ENCODE peak calls at places on chromosomes 5 and 9, in ten cellular contexts. V is cardiac fibroblast; J is BE2C; T is tibial artery; F is CD8-positive, alpha-beta T cell; E is HCT116; Q is heart left ventricle; P is prostate gland; M is lung; A is fibroblast of lung. Y is an unnamed sample.
A peak's percentile ranks its signal among the peaks of the same experiment; 100 is the strongest.

GRCh38 chr9:127449332-127449966 is 1.8 kb downstream of the RPL12 start:
- DNase-seq in A (no peak), F (no peak), J (no peak), M (no peak), V (peak; percentile 13), Q (no peak), P (no peak), T (no peak), E (no peak), Y (no peak)

GRCh38 chr5:420632-421286 is 22.2 kb upstream of the EXOC3 start:
- DNase-seq in E (no peak), Q (no peak), A (no peak), F (no peak), J (no peak), T (peak; percentile 35), P (no peak), V (no peak), M (no peak), Y (no peak)

GRCh38 chr9:99782962-99783718 is 38.5 kb upstream of the NR4A3 start:
- DNase-seq in E (no peak), Q (no peak), M (no peak), A (no peak), F (no peak), P (no peak), V (no peak), J (no peak), T (no peak), Y (peak; percentile 8)

GRCh38 chr5:61286446-61287132 is 45.5 kb upstream of the ZSWIM6 start:
- DNase-seq in Q (no peak), J (no peak), P (no peak), V (peak; percentile 73), M (no peak), A (peak; percentile 76), T (no peak), E (no peak), F (no peak), Y (no peak)

GRCh38 chr9:110016340-110016739 is 191.6 kb downstream of the C9orf152 start:
- DNase-seq in A (peak; percentile 94), J (no peak), Q (no peak), T (no peak), E (peak; percentile 63), M (no peak), V (peak; percentile 86), F (no peak), P (no peak), Y (no peak)

GRCh38 chr5:150640311-150641005 is at the start of gene SYNPO:
- DNase-seq in M (peak; percentile 82), Q (peak; percentile 77), V (peak; percentile 97), F (no peak), A (peak; percentile 97), E (no peak), J (peak; percentile 63), P (peak; percentile 45), T (peak; percentile 94), Y (no peak)

GRCh38 chr9:87831159-87831558 is 51.5 kb upstream of the SPATA31E1 start:
- DNase-seq in A (no peak), F (no peak), M (no peak), E (no peak), V (no peak), J (no peak), P (no peak), Q (no peak), T (no peak), Y (no peak)

GRCh38 chr9:75993434-75993833 is 103.0 kb downstream of the PCSK5 start:
- DNase-seq in F (no peak), M (no peak), Q (no peak), E (peak; percentile 26), A (peak; percentile 76), T (no peak), V (peak; percentile 75), J (no peak), P (no peak), Y (no peak)

GRCh38 chr9:12719431-12719830 is 26.2 kb downstream of the TYRP1 start:
- DNase-seq in M (no peak), F (no peak), T (no peak), P (no peak), E (peak; percentile 24), V (peak; percentile 67), J (no peak), Q (no peak), A (peak; percentile 58), Y (peak; percentile 8)

GRCh38 chr5:81748556-81748955 is 2.3 kb downstream of the SSBP2 start:
- DNase-seq in V (peak; percentile 12), M (no peak), P (no peak), F (no peak), Q (no peak), T (no peak), A (no peak), E (no peak), J (no peak), Y (no peak)

GRCh38 chr9:74035786-74036185 is 461.3 kb upstream of the RORB start:
- DNase-seq in V (no peak), M (no peak), T (no peak), J (no peak), Q (no peak), P (no peak), F (no peak), A (peak; percentile 27), E (no peak), Y (no peak)
- H3K4me3 ChIP-seq in V (no peak overlapping the region), M (no peak overlapping the region), T (no peak overlapping the region), J (no peak overlapping the region), Q (no peak overlapping the region), P (no peak overlapping the region), F (no peak overlapping the region), A (no peak overlapping the region), E (no peak overlapping the region), Y (no peak overlapping the region)

GRCh38 chr5:159217236-159217635 is 7.9 kb upstream of the RNF145 start:
- DNase-seq in P (no peak), F (no peak), E (no peak), A (no peak), J (no peak), M (no peak), V (no peak), T (no peak), Q (no peak), Y (no peak)

GRCh38 chr5:159220206-159220605 is 10.9 kb upstream of the RNF145 start:
- DNase-seq in V (no peak), Q (no peak), E (no peak), P (no peak), A (no peak), T (no peak), J (no peak), M (no peak), F (no peak), Y (no peak)

GRCh38 chr5:159215886-159216285 is 6.5 kb upstream of the RNF145 start:
- DNase-seq in P (no peak), Q (no peak), T (no peak), A (no peak), J (no peak), E (no peak), F (no peak), V (no peak), M (no peak), Y (no peak)

GRCh38 chr5:159216454-159216853 is 7.1 kb upstream of the RNF145 start:
- DNase-seq in A (no peak), M (no peak), J (no peak), E (no peak), V (no peak), P (no peak), T (no peak), Q (no peak), F (no peak), Y (no peak)

DNA sequence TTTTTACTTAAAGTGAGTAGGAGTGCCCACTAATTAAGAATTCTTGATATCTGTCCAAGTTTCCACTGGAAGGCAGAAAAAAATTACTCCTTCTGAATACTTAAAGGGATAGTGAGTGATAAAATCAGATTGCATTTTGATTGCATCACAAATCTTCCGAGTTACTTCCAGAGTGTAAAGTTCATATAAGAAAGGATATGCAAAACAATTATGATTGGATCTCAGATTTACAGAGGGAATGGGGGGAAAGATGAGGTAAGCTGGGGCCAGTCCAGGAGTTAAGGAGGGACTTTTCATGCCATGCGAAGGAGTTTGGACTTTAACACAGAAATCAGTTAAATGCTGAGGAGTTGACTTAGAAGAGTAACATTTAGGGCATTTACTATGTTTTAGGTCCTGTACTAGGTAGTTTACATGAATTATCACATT is 9.3 kb upstream of the RNF145 start:
- DNase-seq in A (peak; percentile 29), E (no peak), M (no peak), F (no peak), J (no peak), P (no peak), Q (no peak), V (peak; percentile 36), T (no peak), Y (no peak)
- H3K4me3 ChIP-seq in A (no peak overlapping the region), E (no peak overlapping the region), M (no peak overlapping the region), F (no peak overlapping the region), J (no peak overlapping the region), P (no peak overlapping the region), Q (no peak overlapping the region), V (no peak overlapping the region), T (no peak overlapping the region), Y (no peak overlapping the region)

GRCh38 chr9:120868676-120869359 is 8.2 kb downstream of the PHF19 start:
- DNase-seq in V (peak; percentile 96), E (peak; percentile 94), M (peak; percentile 99), P (peak; percentile 96), T (peak; percentile 99), A (peak; percentile 93), Q (peak; percentile 95), J (peak; percentile 99), F (peak; percentile 98), Y (peak; percentile 93)

GRCh38 chr9:120868339-120868675 is 8.7 kb downstream of the PHF19 start:
- DNase-seq in V (peak; percentile 86), A (no peak), E (no peak), F (no peak), J (no peak), T (no peak), Q (no peak), M (no peak), P (no peak), Y (no peak)

GRCh38 chr9:120869726-120870125 is 7.3 kb downstream of the PHF19 start:
- DNase-seq in Q (no peak), F (no peak), T (no peak), E (no peak), V (no peak), J (no peak), A (no peak), P (no peak), M (no peak), Y (no peak)

GRCh38 chr9:120869360-120869687 is 7.7 kb downstream of the PHF19 start:
- DNase-seq in E (no peak), M (no peak), J (no peak), F (no peak), T (no peak), P (no peak), V (no peak), Q (no peak), A (no peak), Y (no peak)

DNA sequence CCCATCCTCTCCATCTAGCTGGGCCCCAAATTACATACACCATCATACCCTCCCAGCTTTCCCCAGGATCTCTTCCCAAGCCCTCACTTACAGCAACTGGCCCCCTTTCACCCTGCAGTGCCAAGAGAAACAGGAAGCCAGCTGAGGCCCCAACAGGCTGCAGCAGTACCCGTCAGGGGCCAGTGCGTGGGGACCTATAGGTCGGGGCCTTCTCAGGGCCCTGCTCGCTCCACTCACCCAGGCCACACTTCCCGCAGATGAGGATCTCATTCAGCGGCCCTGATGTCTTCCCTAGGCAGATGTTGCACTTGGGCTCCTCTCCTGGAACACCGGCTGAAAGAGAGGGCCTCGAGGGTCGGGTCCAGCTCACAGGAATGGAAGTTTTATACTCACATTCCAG is 6.8 kb downstream of the PHF19 start:
- DNase-seq in E (no peak), F (no peak), M (no peak), P (no peak), Q (no peak), T (no peak), J (no peak), A (no peak), V (no peak), Y (no peak)
- H3K4me3 ChIP-seq in E (no peak overlapping the region), F (no peak overlapping the region), M (no peak overlapping the region), P (no peak overlapping the region), Q (no peak overlapping the region), T (no peak overlapping the region), J (no peak overlapping the region), A (no peak overlapping the region), V (no peak overlapping the region), Y (no peak overlapping the region)

GRCh38 chr5:87733918-87734317 is 321.2 kb upstream of the CCNH start:
- DNase-seq in Q (no peak), V (no peak), E (no peak), A (no peak), T (no peak), M (no peak), J (no peak), P (no peak), F (no peak), Y (no peak)
- H3K4me3 ChIP-seq in Q (no peak overlapping the region), V (no peak overlapping the region), E (no peak overlapping the region), A (no peak overlapping the region), T (no peak overlapping the region), M (no peak overlapping the region), J (no peak overlapping the region), P (no peak overlapping the region), F (no peak overlapping the region), Y (no peak overlapping the region)

Y was measured in Jurkat, Clone E6-1.